ENCODE peak calls at places on chromosomes 2 and 18, in nine cellular contexts. K is mesendoderm, Y is keratinocyte, I is GM23248, T is adipocyte, F is neural progenitor cell, C is mammary epithelial cell, Q is fibroblast of lung, W is IMR-90. N is an unnamed sample.

GRCh38 chr2:221851531-221852045 is 279.5 kb upstream of the EPHA4 start:
- DNase-seq in K (no peak), Y (no peak), I (no peak), T (no peak), F (no peak), C (no peak), Q (peak), W (no peak), N (no peak)

GRCh38 chr2:63840081-63840784 is 1.5 kb upstream of the UGP2 start:
- DNase-seq in K (peak), Y (no peak), I (no peak), T (no peak), F (peak), C (no peak), Q (no peak), W (no peak), N (no peak)

GRCh38 chr2:64858541-64859031 is 130.6 kb upstream of the SLC1A4 start:
- DNase-seq in K (no peak), Y (no peak), I (peak), T (no peak), F (no peak), C (no peak), Q (peak), W (no peak), N (peak)

GRCh38 chr2:223267160-223267951 is 215.4 kb downstream of the KCNE4 start:
- DNase-seq in K (no peak), Y (no peak), I (no peak), T (no peak), F (no peak), C (no peak), Q (no peak), W (no peak), N (no peak)

GRCh38 chr2:130759906-130760753 is 4.8 kb downstream of the AMER3 start:
- DNase-seq in K (no peak), Y (no peak), I (peak), T (no peak), F (no peak), C (peak), Q (peak), W (no peak), N (peak)

GRCh38 chr2:6031165-6031867 is 339.1 kb downstream of the SOX11 start:
- DNase-seq in K (no peak), Y (no peak), I (no peak), T (no peak), F (no peak), C (no peak), Q (no peak), W (no peak), N (no peak)

GRCh38 chr2:237198144-237198900 is 112.6 kb downstream of the COPS8 start:
- DNase-seq in K (no peak), Y (no peak), I (peak), T (peak), F (no peak), C (no peak), Q (peak), W (peak), N (no peak)

GRCh38 chr2:98487806-98488189 is 43.1 kb downstream of the INPP4A start:
- DNase-seq in K (peak), Y (no peak), I (peak), T (peak), F (peak), C (no peak), Q (no peak), W (peak), N (peak)

GRCh38 chr2:41735446-41735845 is 312.4 kb upstream of the PKDCC start:
- DNase-seq in K (peak), Y (no peak), I (peak), T (no peak), F (no peak), C (no peak), Q (no peak), W (no peak), N (no peak)

GRCh38 chr2:20366672-20367116 is 16.1 kb upstream of the PUM2 start:
- DNase-seq in K (no peak), Y (no peak), I (peak), T (no peak), F (no peak), C (peak), Q (no peak), W (peak), N (no peak)

GRCh38 chr2:221422516-221423211 is 149.4 kb downstream of the EPHA4 start:
- DNase-seq in K (no peak), Y (no peak), I (no peak), T (no peak), F (no peak), C (peak), Q (peak), W (peak), N (no peak)

GRCh38 chr2:174764281-174765063 is at the start of gene CHRNA1:
- DNase-seq in K (no peak), Y (no peak), I (peak), T (peak), F (no peak), C (no peak), Q (peak), W (peak), N (no peak)

GRCh38 chr2:238021327-238021726 is 39.5 kb upstream of the SCLY start:
- DNase-seq in K (no peak), Y (peak), I (no peak), T (no peak), F (no peak), C (peak), Q (peak), W (peak), N (no peak)

GRCh38 chr18:79720359-79720733 is 40.7 kb downstream of the CTDP1 start:
- DNase-seq in K (peak), Y (no peak), I (peak), T (peak), F (no peak), C (no peak), Q (no peak), W (no peak), N (no peak)

GRCh38 chr2:69216535-69217332 is 170.3 kb downstream of the GFPT1 start:
- DNase-seq in K (no peak), Y (no peak), I (peak), T (no peak), F (no peak), C (no peak), Q (peak), W (peak), N (no peak)

GRCh38 chr2:84427235-84428138 is 31.6 kb downstream of the SUCLG1 start:
- DNase-seq in K (no peak), Y (no peak), I (peak), T (peak), F (no peak), C (peak), Q (peak), W (peak), N (no peak)

GRCh38 chr2:109335586-109336266 is 206.7 kb downstream of the SH3RF3 start:
- DNase-seq in K (no peak), Y (no peak), I (peak), T (peak), F (no peak), C (peak), Q (peak), W (peak), N (no peak)

GRCh38 chr2:14773696-14774095 is 141.2 kb downstream of the LRATD1 start:
- DNase-seq in K (no peak), Y (no peak), I (no peak), T (no peak), F (no peak), C (no peak), Q (peak), W (peak), N (no peak)

GRCh38 chr2:214575030-214575949 is 164.4 kb downstream of the VWC2L start:
- DNase-seq in K (no peak), Y (no peak), I (no peak), T (no peak), F (no peak), C (no peak), Q (peak), W (no peak), N (peak)

GRCh38 chr2:45992021-45992745 is 305.0 kb upstream of the EPAS1 start:
- DNase-seq in K (peak), Y (no peak), I (peak), T (peak), F (no peak), C (peak), Q (peak), W (peak), N (peak)

GRCh38 chr2:200578778-200579177 is 7.0 kb upstream of the AOX1 start:
- DNase-seq in K (peak), Y (no peak), I (peak), T (peak), F (no peak), C (peak), Q (peak), W (peak), N (no peak)

GRCh38 chr18:23137093-23137640 is 1.9 kb downstream of the CABLES1 start:
- DNase-seq in K (peak), Y (no peak), I (no peak), T (no peak), F (peak), C (no peak), Q (peak), W (no peak), N (no peak)

GRCh38 chr2:209441541-209441940 is 17.7 kb downstream of the MAP2 start:
- DNase-seq in K (no peak), Y (no peak), I (no peak), T (no peak), F (peak), C (no peak), Q (peak), W (no peak), N (no peak)

GRCh38 chr2:221572821-221573429 is 821 bp upstream of the EPHA4 start:
- DNase-seq in K (no peak), Y (no peak), I (peak), T (peak), F (peak), C (peak), Q (peak), W (peak), N (peak)

GRCh38 chr2:64943387-64944150 is 45.6 kb upstream of the SLC1A4 start:
- DNase-seq in K (no peak), Y (no peak), I (peak), T (peak), F (no peak), C (peak), Q (peak), W (peak), N (no peak)

GRCh38 chr2:107259411-107260195 is 373.6 kb upstream of the ST6GAL2 start:
- DNase-seq in K (no peak), Y (no peak), I (no peak), T (no peak), F (no peak), C (no peak), Q (no peak), W (no peak), N (no peak)

GRCh38 chr2:17646838-17647701 is 106.5 kb downstream of the SMC6 start:
- DNase-seq in K (no peak), Y (no peak), I (no peak), T (no peak), F (no peak), C (no peak), Q (no peak), W (no peak), N (no peak)

GRCh38 chr2:46634905-46635304 is 155.5 kb downstream of the TMEM247 start:
- DNase-seq in K (peak), Y (no peak), I (no peak), T (no peak), F (no peak), C (no peak), Q (no peak), W (no peak), N (no peak)

GRCh38 chr2:222127660-222128059 is 171.1 kb downstream of the PAX3 start:
- DNase-seq in K (no peak), Y (no peak), I (no peak), T (peak), F (no peak), C (no peak), Q (no peak), W (no peak), N (no peak)

GRCh38 chr2:58680938-58681337 is 439.8 kb upstream of the FANCL start:
- DNase-seq in K (no peak), Y (no peak), I (peak), T (peak), F (no peak), C (no peak), Q (peak), W (no peak), N (no peak)

GRCh38 chr2:55111570-55112228 is 61.4 kb upstream of the RTN4 start:
- DNase-seq in K (peak), Y (no peak), I (peak), T (peak), F (no peak), C (no peak), Q (peak), W (peak), N (peak)

GRCh38 chr2:240823449-240824336 is 3.7 kb upstream of the KIF1A start:
- DNase-seq in K (no peak), Y (no peak), I (no peak), T (no peak), F (no peak), C (no peak), Q (no peak), W (no peak), N (no peak)

GRCh38 chr2:112151275-112151674 is 13.1 kb downstream of the FBLN7 start:
- DNase-seq in K (no peak), Y (no peak), I (no peak), T (no peak), F (no peak), C (no peak), Q (no peak), W (no peak), N (no peak)

GRCh38 chr2:190836767-190837166 is 43.9 kb upstream of the GLS start:
- DNase-seq in K (no peak), Y (no peak), I (no peak), T (no peak), F (no peak), C (no peak), Q (no peak), W (no peak), N (no peak)

GRCh38 chr2:30631051-30631671 is 176.1 kb downstream of the CAPN13 start:
- DNase-seq in K (no peak), Y (no peak), I (no peak), T (no peak), F (no peak), C (peak), Q (peak), W (peak), N (no peak)

GRCh38 chr18:23837591-23837990 is 148.3 kb downstream of the LAMA3 start:
- DNase-seq in K (peak), Y (no peak), I (peak), T (peak), F (no peak), C (peak), Q (peak), W (peak), N (no peak)

GRCh38 chr2:39243469-39244123 is at the start of gene CDKL4:
- DNase-seq in K (no peak), Y (no peak), I (no peak), T (no peak), F (no peak), C (no peak), Q (peak), W (no peak), N (peak)

GRCh38 chr18:993560-993959 is 88.9 kb downstream of the ADCYAP1 start:
- DNase-seq in K (no peak), Y (no peak), I (no peak), T (no peak), F (no peak), C (no peak), Q (no peak), W (no peak), N (no peak)
- H3K4me3 ChIP-seq in K (no peak), Y (no peak), I (no peak), T (no peak), F (no peak), C (no peak), Q (no peak), W (no peak), N (no peak)

DNA sequence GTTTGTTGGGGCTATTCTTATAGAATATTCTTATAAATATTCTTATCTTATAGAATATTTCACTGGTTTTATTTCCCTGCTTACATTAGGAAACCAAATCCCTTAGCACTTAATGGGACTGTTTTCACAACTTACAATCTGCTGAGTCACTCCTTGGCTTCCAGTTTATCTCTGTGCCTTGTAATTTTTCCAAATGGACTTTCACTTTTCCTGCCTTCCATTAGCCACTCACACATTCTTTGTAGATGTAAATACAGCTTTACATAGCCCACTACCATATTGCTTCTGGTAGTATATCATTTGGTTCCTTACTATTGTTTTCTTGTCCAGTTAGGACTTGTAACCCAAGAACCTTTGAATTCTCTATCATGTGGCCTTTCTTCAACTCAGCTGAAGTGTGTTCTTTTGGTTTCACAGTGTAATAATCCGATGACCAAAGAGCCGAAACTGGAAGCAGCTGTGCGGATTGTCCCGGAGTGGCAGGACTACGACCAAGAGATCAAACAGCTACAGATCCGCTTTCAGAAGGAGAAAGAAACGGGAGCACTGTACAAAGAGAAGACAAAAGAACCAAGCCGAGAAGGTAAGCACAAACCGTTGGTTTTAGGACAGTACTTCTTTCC is 96.1 kb downstream of the UGGT1 start:
- DNase-seq in K (peak), Y (no peak), I (peak), T (peak), F (peak), C (no peak), Q (peak), W (peak), N (no peak)
- H3K9ac ChIP-seq in K (no peak), Y (no peak), I (no peak), T (peak), F (no peak), C (no peak), Q (no peak), W (no peak), N (no peak)

GRCh38 chr18:58785171-58785805 is 79.4 kb upstream of the ZNF532 start:
- DNase-seq in K (peak), Y (peak), I (peak), T (peak), F (no peak), C (peak), Q (peak), W (peak), N (peak)

GRCh38 chr18:58785870-58786269 is 78.8 kb upstream of the ZNF532 start:
- DNase-seq in K (no peak), Y (no peak), I (no peak), T (no peak), F (no peak), C (no peak), Q (no peak), W (no peak), N (no peak)

GRCh38 chr18:58781627-58782194 is 83.0 kb upstream of the ZNF532 start:
- DNase-seq in K (peak), Y (peak), I (peak), T (peak), F (peak), C (peak), Q (peak), W (peak), N (peak)

GRCh38 chr18:58787750-58788149 is 76.9 kb upstream of the ZNF532 start:
- DNase-seq in K (peak), Y (no peak), I (no peak), T (no peak), F (no peak), C (no peak), Q (peak), W (no peak), N (no peak)

GRCh38 chr18:58784601-58785137 is 80.0 kb upstream of the ZNF532 start:
- DNase-seq in K (peak), Y (no peak), I (no peak), T (no peak), F (peak), C (no peak), Q (peak), W (no peak), N (peak)
- H3K4me3 ChIP-seq in K (no peak), Y (peak), I (no peak), T (no peak), F (no peak), C (no peak), Q (no peak), W (no peak), N (no peak)

DNA sequence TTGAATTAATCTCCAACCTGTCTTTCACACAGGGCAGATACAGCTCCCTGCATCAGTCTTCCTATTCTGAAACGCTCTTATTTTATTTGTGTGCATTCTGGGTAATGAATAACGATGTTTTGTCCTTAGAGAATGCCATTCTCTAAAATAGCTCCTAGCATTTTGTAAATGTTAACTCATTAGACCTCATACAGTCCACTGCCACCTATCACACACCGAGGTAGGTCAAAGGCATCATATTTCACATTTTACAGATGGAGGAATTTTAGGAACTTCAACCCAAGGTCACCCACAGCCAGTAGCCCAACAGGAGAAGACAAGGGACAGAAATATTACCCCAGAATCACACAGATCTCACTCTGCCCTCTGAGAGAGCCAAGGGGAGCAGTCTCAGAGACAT is 455.4 kb upstream of the GYPC start:
- DNase-seq in K (peak), Y (no peak), I (no peak), T (no peak), F (no peak), C (no peak), Q (no peak), W (no peak), N (no peak)
- H3K9ac ChIP-seq in K (no peak), Y (no peak), I (no peak), T (no peak), F (no peak), C (no peak), Q (no peak), W (no peak), N (no peak)

GRCh38 chr2:85875613-85876012 is 13.2 kb downstream of the ST3GAL5 start:
- DNase-seq in K (no peak), Y (no peak), I (no peak), T (no peak), F (no peak), C (no peak), Q (no peak), W (no peak), N (no peak)
- H3K4me3 ChIP-seq in K (no peak), Y (no peak), I (no peak), T (no peak), F (no peak), C (no peak), Q (no peak), W (no peak), N (no peak)

DNA sequence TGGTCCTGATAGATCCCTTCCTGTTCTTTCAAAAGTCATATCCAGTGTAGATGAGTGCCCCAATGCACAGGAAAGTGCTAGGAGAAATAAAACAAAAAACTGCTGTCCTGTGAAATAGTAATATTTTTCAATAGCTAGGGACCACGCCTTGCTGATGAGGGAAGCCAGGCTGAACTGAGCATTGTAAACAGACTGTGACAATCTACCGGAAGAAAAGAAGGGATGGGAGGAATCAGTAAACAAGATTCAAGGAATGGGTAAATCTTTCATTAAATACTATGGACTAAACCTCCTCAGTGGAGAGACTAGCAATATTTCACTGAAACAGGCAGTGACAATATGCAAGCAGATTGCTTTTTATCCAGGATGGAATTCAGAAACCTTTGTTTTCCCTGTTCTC is 644.1 kb downstream of the IRS1 start:
- DNase-seq in K (no peak), Y (no peak), I (no peak), T (no peak), F (no peak), C (no peak), Q (no peak), W (no peak), N (no peak)
- H3K9ac ChIP-seq in K (no peak), Y (no peak), I (no peak), T (no peak), F (no peak), C (no peak), Q (no peak), W (no peak), N (no peak)

DNA sequence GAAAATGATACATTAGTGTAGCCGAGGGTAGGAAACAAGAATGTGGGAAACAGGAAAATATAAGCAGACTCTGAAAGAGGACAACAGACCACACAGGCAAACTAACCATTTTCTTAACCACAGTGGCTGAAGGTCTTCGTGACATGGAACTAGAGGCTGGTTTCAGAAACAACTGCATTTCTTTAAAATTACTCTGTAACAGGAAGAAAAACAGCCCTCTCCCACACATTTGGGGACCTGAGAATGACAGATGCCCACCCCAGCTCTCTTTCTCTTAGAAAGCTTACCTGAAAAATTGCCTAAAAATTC is 13.8 kb upstream of the SLC25A52 start:
- DNase-seq in K (no peak), Y (no peak), I (no peak), T (no peak), F (no peak), C (no peak), Q (no peak), W (no peak), N (no peak)
- H3K4me3 ChIP-seq in K (no peak), Y (no peak), I (no peak), T (no peak), F (no peak), C (no peak), Q (no peak), W (no peak), N (no peak)